ENCODE peak calls at places on chromosomes 11 and 22, in six cellular contexts. One of them, this sample, is unnamed.

GRCh38 chr11:339963-340362 is 19.3 kb upstream of the IFITM3 start:
- DNase-seq in HFF-Myc: no peak
- DNase-seq in neural progenitor cell: no peak
- DNase-seq in AG09309: no peak
- DNase-seq in cardiac muscle cell: no peak
- DNase-seq in fibroblast of the aortic adventitia: no peak
- DNase-seq in this sample: no peak

GRCh38 chr11:129375731-129376657 is at the start of gene BARX2:
- DNase-seq in cardiac muscle cell: peak
- DNase-seq in AG09309: peak
- DNase-seq in HFF-Myc: peak
- DNase-seq in fibroblast of the aortic adventitia: peak
- DNase-seq in neural progenitor cell: peak
- DNase-seq in this sample: peak

GRCh38 chr11:15161746-15162145 is 47.0 kb downstream of the INSC start:
- DNase-seq in neural progenitor cell: no peak
- DNase-seq in fibroblast of the aortic adventitia: no peak
- DNase-seq in AG09309: no peak
- DNase-seq in cardiac muscle cell: no peak
- DNase-seq in HFF-Myc: no peak
- DNase-seq in this sample: no peak

GRCh38 chr11:107744736-107745135 is 32.9 kb upstream of the SLN start:
- DNase-seq in neural progenitor cell: no peak
- DNase-seq in cardiac muscle cell: no peak
- DNase-seq in fibroblast of the aortic adventitia: no peak
- DNase-seq in HFF-Myc: no peak
- DNase-seq in AG09309: no peak
- DNase-seq in this sample: no peak

GRCh38 chr22:36797988-36798670 is 18.7 kb downstream of the PVALB start:
- DNase-seq in neural progenitor cell: peak
- DNase-seq in AG09309: no peak
- DNase-seq in HFF-Myc: no peak
- DNase-seq in fibroblast of the aortic adventitia: no peak
- DNase-seq in cardiac muscle cell: no peak
- DNase-seq in this sample: no peak

GRCh38 chr11:93775289-93775688 is 8.8 kb upstream of the MED17 start:
- DNase-seq in cardiac muscle cell: peak
- DNase-seq in neural progenitor cell: peak
- DNase-seq in AG09309: no peak
- DNase-seq in fibroblast of the aortic adventitia: no peak
- DNase-seq in HFF-Myc: no peak
- DNase-seq in this sample: no peak

GRCh38 chr22:27146871-27147591 is 489.6 kb downstream of the MIAT start:
- DNase-seq in HFF-Myc: no peak
- DNase-seq in AG09309: no peak
- DNase-seq in fibroblast of the aortic adventitia: no peak
- DNase-seq in neural progenitor cell: no peak
- DNase-seq in cardiac muscle cell: no peak
- DNase-seq in this sample: no peak

GRCh38 chr11:35237860-35238715 is 99.1 kb downstream of the CD44 start:
- DNase-seq in AG09309: no peak
- DNase-seq in fibroblast of the aortic adventitia: no peak
- DNase-seq in HFF-Myc: no peak
- DNase-seq in cardiac muscle cell: peak
- DNase-seq in neural progenitor cell: peak
- DNase-seq in this sample: no peak

GRCh38 chr11:115518983-115519382 is 14.8 kb upstream of the CADM1 start:
- DNase-seq in neural progenitor cell: no peak
- DNase-seq in HFF-Myc: no peak
- DNase-seq in cardiac muscle cell: no peak
- DNase-seq in AG09309: no peak
- DNase-seq in fibroblast of the aortic adventitia: no peak
- DNase-seq in this sample: no peak

GRCh38 chr11:115711021-115711420 is 206.8 kb upstream of the CADM1 start:
- DNase-seq in fibroblast of the aortic adventitia: no peak
- DNase-seq in AG09309: no peak
- DNase-seq in neural progenitor cell: no peak
- DNase-seq in cardiac muscle cell: no peak
- DNase-seq in HFF-Myc: no peak
- DNase-seq in this sample: no peak

GRCh38 chr11:46446343-46446751 is 54.8 kb upstream of the CHRM4 start:
- DNase-seq in cardiac muscle cell: no peak
- DNase-seq in neural progenitor cell: no peak
- DNase-seq in fibroblast of the aortic adventitia: peak
- DNase-seq in HFF-Myc: no peak
- DNase-seq in AG09309: no peak
- DNase-seq in this sample: no peak

GRCh38 chr22:17120281-17120680 is 879 bp downstream of the TMEM121B start:
- DNase-seq in cardiac muscle cell: peak
- DNase-seq in neural progenitor cell: peak
- DNase-seq in HFF-Myc: no peak
- DNase-seq in fibroblast of the aortic adventitia: peak
- DNase-seq in AG09309: no peak
- DNase-seq in this sample: no peak

GRCh38 chr22:26756675-26757293 is 99.4 kb downstream of the MIAT start:
- DNase-seq in cardiac muscle cell: peak
- DNase-seq in HFF-Myc: no peak
- DNase-seq in fibroblast of the aortic adventitia: peak
- DNase-seq in AG09309: no peak
- DNase-seq in neural progenitor cell: peak
- DNase-seq in this sample: no peak

GRCh38 chr11:774873-775592 is 2.3 kb downstream of the GATD1 start:
- DNase-seq in HFF-Myc: no peak
- DNase-seq in AG09309: no peak
- DNase-seq in fibroblast of the aortic adventitia: peak
- DNase-seq in neural progenitor cell: peak
- DNase-seq in cardiac muscle cell: no peak
- DNase-seq in this sample: no peak

GRCh38 chr11:80758787-80759186 is 1318.0 kb upstream of the TENM4 start:
- DNase-seq in cardiac muscle cell: no peak
- DNase-seq in neural progenitor cell: no peak
- DNase-seq in AG09309: no peak
- DNase-seq in fibroblast of the aortic adventitia: no peak
- DNase-seq in HFF-Myc: no peak
- DNase-seq in this sample: peak

GRCh38 chr11:57321996-57322880 is 2.5 kb downstream of the TNKS1BP1 start:
- DNase-seq in cardiac muscle cell: peak
- DNase-seq in HFF-Myc: peak
- DNase-seq in neural progenitor cell: peak
- DNase-seq in fibroblast of the aortic adventitia: peak
- DNase-seq in AG09309: peak
- DNase-seq in this sample: peak

GRCh38 chr11:133520707-133521106 is 11.6 kb downstream of the OPCML start:
- DNase-seq in fibroblast of the aortic adventitia: no peak
- DNase-seq in cardiac muscle cell: no peak
- DNase-seq in neural progenitor cell: no peak
- DNase-seq in HFF-Myc: no peak
- DNase-seq in AG09309: no peak
- DNase-seq in this sample: no peak

GRCh38 chr11:3169235-3169951 is 4.3 kb upstream of the OSBPL5 start:
- DNase-seq in cardiac muscle cell: peak
- DNase-seq in HFF-Myc: no peak
- DNase-seq in neural progenitor cell: peak
- DNase-seq in fibroblast of the aortic adventitia: peak
- DNase-seq in AG09309: no peak
- DNase-seq in this sample: no peak
- TF ChIP-seq CTCF in cardiac muscle cell: no peak
- TF ChIP-seq CTCF in HFF-Myc: peak
- TF ChIP-seq CTCF in neural progenitor cell: no peak
- TF ChIP-seq CTCF in fibroblast of the aortic adventitia: peak
- TF ChIP-seq CTCF in AG09309: peak
- TF ChIP-seq CTCF in this sample: no peak

DNA sequence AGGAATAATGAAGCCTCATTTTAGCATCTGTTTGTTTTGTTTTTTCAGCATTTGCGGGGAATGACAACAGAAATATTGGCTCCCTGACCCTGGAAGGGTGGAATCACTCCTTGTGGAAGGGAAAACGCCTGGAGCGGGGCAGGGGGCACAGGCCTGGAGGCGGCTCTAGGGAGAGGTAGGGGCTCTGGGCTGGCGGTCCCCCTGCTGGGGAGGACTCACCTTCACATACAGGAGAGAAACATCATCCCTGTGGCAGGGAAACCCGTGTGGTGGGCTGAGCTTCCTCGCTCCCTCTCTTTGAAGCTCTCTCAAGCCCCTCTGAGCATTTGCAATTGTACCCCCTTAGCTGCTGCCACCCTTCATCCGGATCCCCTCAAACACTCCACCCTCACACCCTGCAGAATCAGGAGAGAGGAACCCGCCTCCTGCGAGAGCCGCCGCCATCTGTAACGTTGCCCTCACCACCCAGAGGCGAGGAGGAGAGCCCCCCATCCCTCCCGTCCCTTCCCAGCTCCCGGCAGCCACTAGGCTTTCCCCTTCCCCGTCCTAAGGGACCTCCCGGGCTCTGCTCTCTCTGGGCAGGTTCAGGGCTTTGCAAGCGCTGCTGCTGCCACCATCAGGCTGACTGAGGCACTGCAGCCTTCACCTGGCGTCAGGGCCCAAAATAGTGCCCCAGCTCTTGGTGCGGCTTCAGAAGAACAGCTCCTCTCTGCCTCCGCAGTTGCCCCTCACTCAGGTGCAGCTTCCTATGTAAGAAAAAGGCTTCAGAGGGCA is 10.4 kb downstream of the KIRREL3 start:
- DNase-seq in fibroblast of the aortic adventitia: peak
- DNase-seq in neural progenitor cell: peak
- DNase-seq in cardiac muscle cell: peak
- DNase-seq in HFF-Myc: peak
- DNase-seq in AG09309: peak
- DNase-seq in this sample: peak
- H3K4me3 ChIP-seq in fibroblast of the aortic adventitia: no peak
- H3K4me3 ChIP-seq in neural progenitor cell: no peak
- H3K4me3 ChIP-seq in cardiac muscle cell: no peak
- H3K4me3 ChIP-seq in HFF-Myc: no peak
- H3K4me3 ChIP-seq in AG09309: peak
- H3K4me3 ChIP-seq in this sample: no peak

GRCh38 chr22:20173720-20174119 is 22.9 kb upstream of the CCDC188 start:
- DNase-seq in AG09309: no peak
- DNase-seq in cardiac muscle cell: no peak
- DNase-seq in HFF-Myc: no peak
- DNase-seq in neural progenitor cell: peak
- DNase-seq in fibroblast of the aortic adventitia: no peak
- DNase-seq in this sample: no peak

GRCh38 chr22:20173246-20173645 is 22.4 kb upstream of the CCDC188 start:
- DNase-seq in fibroblast of the aortic adventitia: no peak
- DNase-seq in HFF-Myc: no peak
- DNase-seq in cardiac muscle cell: no peak
- DNase-seq in neural progenitor cell: no peak
- DNase-seq in AG09309: no peak
- DNase-seq in this sample: no peak

GRCh38 chr22:20175597-20175900 is 24.7 kb upstream of the CCDC188 start:
- DNase-seq in neural progenitor cell: no peak
- DNase-seq in AG09309: peak
- DNase-seq in HFF-Myc: peak
- DNase-seq in fibroblast of the aortic adventitia: no peak
- DNase-seq in cardiac muscle cell: no peak
- DNase-seq in this sample: no peak

GRCh38 chr22:20176421-20177060 is 25.7 kb upstream of the CCDC188 start:
- DNase-seq in AG09309: no peak
- DNase-seq in fibroblast of the aortic adventitia: no peak
- DNase-seq in HFF-Myc: no peak
- DNase-seq in cardiac muscle cell: no peak
- DNase-seq in neural progenitor cell: no peak
- DNase-seq in this sample: no peak

DNA sequence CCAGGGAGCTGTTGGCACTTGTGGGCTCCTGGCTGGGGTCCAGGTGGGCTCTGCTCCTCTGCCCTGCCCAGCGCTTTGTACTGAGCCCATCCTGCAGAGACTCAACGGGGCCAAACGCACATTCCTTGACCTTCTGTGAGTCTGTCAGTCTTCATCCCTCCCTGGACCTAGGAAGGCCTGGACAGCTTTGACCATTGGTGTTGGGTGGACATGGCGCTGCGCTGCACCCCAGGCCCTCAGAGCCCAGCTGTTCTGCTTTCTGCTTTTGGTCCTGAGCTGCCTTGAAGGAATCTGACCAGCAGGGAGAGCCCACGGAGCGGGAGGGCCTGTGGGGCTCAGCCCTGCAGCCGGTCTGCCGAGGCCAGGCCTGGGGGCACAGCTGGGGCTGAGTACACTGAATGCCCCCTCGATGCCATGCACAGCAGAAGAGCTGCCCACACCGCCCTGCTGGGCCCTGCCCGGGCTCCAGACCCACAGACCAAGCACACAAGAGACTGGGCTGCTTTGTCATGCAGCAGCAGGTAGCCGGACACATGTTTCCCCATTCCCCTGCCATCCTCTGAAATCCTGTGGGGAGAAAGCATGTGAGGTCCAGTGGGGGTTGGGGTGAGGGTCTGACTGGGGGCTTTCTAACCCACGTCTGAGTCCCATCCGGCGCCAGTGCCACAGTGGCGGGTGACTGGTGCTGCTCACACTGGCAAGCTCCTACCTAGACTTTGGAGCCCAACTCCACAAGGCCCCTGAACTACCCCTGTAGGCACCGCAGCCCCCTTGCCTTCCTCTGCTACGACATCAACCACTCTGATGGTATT is 24.1 kb upstream of the CCDC188 start:
- DNase-seq in AG09309: no peak
- DNase-seq in neural progenitor cell: peak
- DNase-seq in fibroblast of the aortic adventitia: peak
- DNase-seq in HFF-Myc: no peak
- DNase-seq in cardiac muscle cell: peak
- DNase-seq in this sample: no peak
- TF ChIP-seq CTCF in AG09309: peak
- TF ChIP-seq CTCF in neural progenitor cell: peak
- TF ChIP-seq CTCF in fibroblast of the aortic adventitia: peak
- TF ChIP-seq CTCF in HFF-Myc: peak
- TF ChIP-seq CTCF in cardiac muscle cell: peak
- TF ChIP-seq CTCF in this sample: peak

GRCh38 chr11:63250162-63251050 is 7.0 kb upstream of the SLC22A25 start:
- DNase-seq in HFF-Myc: no peak
- DNase-seq in cardiac muscle cell: no peak
- DNase-seq in fibroblast of the aortic adventitia: no peak
- DNase-seq in neural progenitor cell: no peak
- DNase-seq in AG09309: no peak
- DNase-seq in this sample: no peak

GRCh38 chr11:63251312-63251711 is 7.9 kb upstream of the SLC22A25 start:
- DNase-seq in neural progenitor cell: no peak
- DNase-seq in AG09309: no peak
- DNase-seq in cardiac muscle cell: no peak
- DNase-seq in HFF-Myc: no peak
- DNase-seq in fibroblast of the aortic adventitia: no peak
- DNase-seq in this sample: no peak

GRCh38 chr11:63246045-63246444 is 2.6 kb upstream of the SLC22A25 start:
- DNase-seq in neural progenitor cell: no peak
- DNase-seq in AG09309: no peak
- DNase-seq in HFF-Myc: no peak
- DNase-seq in fibroblast of the aortic adventitia: no peak
- DNase-seq in cardiac muscle cell: no peak
- DNase-seq in this sample: peak

GRCh38 chr11:63244862-63245261 is 1.5 kb upstream of the SLC22A25 start:
- DNase-seq in cardiac muscle cell: no peak
- DNase-seq in fibroblast of the aortic adventitia: no peak
- DNase-seq in HFF-Myc: no peak
- DNase-seq in AG09309: no peak
- DNase-seq in neural progenitor cell: no peak
- DNase-seq in this sample: no peak

DNA sequence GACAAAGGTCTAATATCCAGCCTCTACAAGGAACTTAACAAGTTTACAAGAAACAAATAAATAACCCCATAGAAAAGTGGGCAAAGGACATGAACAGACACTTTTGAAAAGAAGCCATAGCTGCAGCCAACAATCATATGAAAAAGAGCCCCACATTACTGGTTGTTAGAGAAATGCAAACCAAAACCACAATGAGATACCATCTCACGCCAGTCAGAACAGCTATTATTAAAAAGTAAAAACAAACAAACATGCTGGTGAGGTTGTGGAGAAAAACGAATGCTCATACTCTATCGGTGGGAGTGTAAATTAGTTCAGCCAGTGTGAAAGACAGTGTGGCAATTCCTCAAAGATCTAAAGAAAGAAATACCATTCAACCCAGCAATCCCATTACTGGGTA is 5.6 kb upstream of the SLC22A25 start:
- DNase-seq in fibroblast of the aortic adventitia: no peak
- DNase-seq in AG09309: no peak
- DNase-seq in neural progenitor cell: no peak
- DNase-seq in cardiac muscle cell: no peak
- DNase-seq in HFF-Myc: no peak
- DNase-seq in this sample: no peak
- H3K4me3 ChIP-seq in fibroblast of the aortic adventitia: no peak
- H3K4me3 ChIP-seq in AG09309: no peak
- H3K4me3 ChIP-seq in neural progenitor cell: no peak
- H3K4me3 ChIP-seq in cardiac muscle cell: no peak
- H3K4me3 ChIP-seq in HFF-Myc: no peak
- H3K4me3 ChIP-seq in this sample: no peak

This sample was measured in LNCaP clone FGC.